ENCODE peak calls at places on chromosomes 13 and 19, in five cellular contexts. P is breast epithelium, S is fibroblast of lung, F is HepG2, J is astrocyte of the spinal cord. U is an unnamed sample.

GRCh38 chr19:37966211-37967072 is 59.4 kb downstream of the SIPA1L3 start:
- DNase-seq in P (peak), S (no peak), F (no peak), J (peak), U (no peak)

GRCh38 chr13:51800456-51800855 is 3.5 kb downstream of the DHRS12 start:
- DNase-seq in P (no peak), S (no peak), F (no peak), J (no peak), U (peak)

GRCh38 chr19:1105217-1105872 is 1.6 kb downstream of the GPX4 start:
- DNase-seq in P (no peak), S (no peak), F (no peak), J (no peak), U (no peak)

GRCh38 chr19:47267350-47267759 is 7.3 kb upstream of the INAFM1 start:
- DNase-seq in P (no peak), S (no peak), F (no peak), J (no peak), U (no peak)

GRCh38 chr19:18967358-18968146 is 26.5 kb upstream of the HOMER3 start:
- DNase-seq in P (peak), S (peak), F (no peak), J (peak), U (peak)

GRCh38 chr13:58960909-58961308 is 1202.8 kb downstream of the DIAPH3 start:
- DNase-seq in P (no peak), S (peak), F (peak), J (peak), U (no peak)

GRCh38 chr19:36939153-36939552 is 23.0 kb downstream of the ZNF568 start:
- DNase-seq in P (no peak), S (no peak), F (no peak), J (no peak), U (no peak)

GRCh38 chr13:94494021-94494420 is 14.5 kb upstream of the DCT start:
- DNase-seq in P (no peak), S (no peak), F (no peak), J (no peak), U (no peak)

GRCh38 chr19:24099829-24100228 is 12.8 kb downstream of the ZNF254 start:
- DNase-seq in P (no peak), S (no peak), F (no peak), J (no peak), U (no peak)

GRCh38 chr19:19655641-19656343 is 7.7 kb downstream of the ATP13A1 start:
- DNase-seq in P (no peak), S (no peak), F (no peak), J (no peak), U (no peak)

GRCh38 chr19:2503521-2504109 is 27.7 kb downstream of the GADD45B start:
- DNase-seq in P (no peak), S (peak), F (no peak), J (peak), U (peak)

DNA sequence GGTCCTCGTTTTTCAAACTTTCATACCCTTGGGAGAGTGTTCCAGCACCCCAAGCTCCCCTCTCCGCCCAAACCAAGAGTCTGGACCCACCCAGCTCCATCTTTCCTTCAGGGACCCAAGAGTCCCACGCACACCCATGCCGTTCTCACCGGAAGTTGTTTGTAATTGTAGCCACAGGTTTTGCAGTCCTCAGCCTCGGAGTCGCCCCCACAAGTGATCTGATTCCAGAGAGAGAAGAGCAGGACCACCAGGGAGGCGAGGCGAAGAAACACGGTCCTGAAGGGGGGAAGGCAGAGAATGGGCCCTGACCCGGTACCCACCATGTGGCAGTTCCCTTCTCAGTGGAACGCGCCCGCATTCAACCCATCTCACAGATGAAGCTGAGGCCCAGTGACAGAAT is 3.4 kb upstream of the LENG1 start:
- DNase-seq in P (no peak), S (no peak), F (no peak), J (no peak), U (no peak)
- H3K4me3 ChIP-seq in P (peak), S (peak), F (no peak), J (no peak), U (no peak)

DNA sequence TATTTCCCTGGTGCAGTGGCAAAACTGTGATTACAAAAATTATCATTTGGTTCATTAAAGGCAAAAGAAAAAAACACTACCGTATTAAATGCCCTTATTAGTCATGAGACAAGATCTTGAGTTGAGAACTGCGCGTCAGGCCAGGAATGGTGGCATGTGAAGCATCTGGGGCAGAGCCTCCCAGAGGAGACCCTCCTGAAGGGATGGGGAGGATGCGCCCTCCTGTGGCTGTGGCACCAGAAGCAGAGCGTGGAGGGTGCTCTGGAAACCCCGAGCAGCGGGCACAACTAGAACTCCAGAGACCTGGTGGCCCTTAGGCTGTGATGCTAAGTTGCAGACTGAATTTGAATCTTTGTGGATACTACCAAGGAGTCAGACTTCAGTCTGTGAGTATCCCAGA is 11.5 kb downstream of the CUL4A start:
- DNase-seq in P (no peak), S (peak), F (no peak), J (no peak), U (no peak)
- TF ChIP-seq CTCF in P (no peak), S (peak), F (peak), J (peak), U (peak)

GRCh38 chr13:29619995-29620394 is 24.5 kb upstream of the SLC7A1 start:
- DNase-seq in P (no peak), S (no peak), F (no peak), J (peak), U (peak)

GRCh38 chr13:29624997-29625396 is 29.5 kb upstream of the SLC7A1 start:
- DNase-seq in P (no peak), S (no peak), F (no peak), J (no peak), U (no peak)

GRCh38 chr13:29621841-29622240 is 26.4 kb upstream of the SLC7A1 start:
- DNase-seq in P (no peak), S (no peak), F (no peak), J (no peak), U (no peak)

GRCh38 chr13:29621401-29621800 is 25.9 kb upstream of the SLC7A1 start:
- DNase-seq in P (no peak), S (no peak), F (no peak), J (peak), U (peak)
- H3K4me3 ChIP-seq in P (no peak), S (no peak), F (no peak), J (no peak), U (no peak)

GRCh38 chr19:35885225-35885624 is 15.1 kb downstream of the NFKBID start:
- DNase-seq in P (no peak), S (no peak), F (no peak), J (no peak), U (no peak)
- TF ChIP-seq CTCF in P (no peak), S (no peak), F (no peak), J (no peak), U (no peak)

GRCh38 chr13:27977476-27978300 is 8.6 kb upstream of the CDX2 start:
- DNase-seq in P (no peak), S (no peak), F (no peak), J (no peak), U (peak)

GRCh38 chr13:27978301-27978968 is 9.3 kb upstream of the CDX2 start:
- DNase-seq in P (no peak), S (no peak), F (no peak), J (no peak), U (no peak)

GRCh38 chr13:27975579-27976361 is 6.7 kb upstream of the CDX2 start:
- DNase-seq in P (no peak), S (no peak), F (no peak), J (no peak), U (no peak)

GRCh38 chr13:27973956-27974662 is 5.0 kb upstream of the CDX2 start:
- DNase-seq in P (no peak), S (no peak), F (no peak), J (no peak), U (no peak)

GRCh38 chr13:27976362-27977177 is 7.5 kb upstream of the CDX2 start:
- DNase-seq in P (no peak), S (no peak), F (no peak), J (no peak), U (no peak)
- H3K4me3 ChIP-seq in P (no peak), S (no peak), F (no peak), J (no peak), U (no peak)

GRCh38 chr19:6350688-6351087 is 10.6 kb upstream of the CLPP start:
- DNase-seq in P (no peak), S (no peak), F (no peak), J (no peak), U (no peak)

GRCh38 chr19:6357995-6358394 is 3.3 kb upstream of the CLPP start:
- DNase-seq in P (no peak), S (no peak), F (no peak), J (no peak), U (no peak)

GRCh38 chr19:6352381-6353165 is 8.8 kb upstream of the CLPP start:
- DNase-seq in P (no peak), S (no peak), F (no peak), J (no peak), U (no peak)

GRCh38 chr19:6357174-6357573 is 4.2 kb upstream of the CLPP start:
- DNase-seq in P (no peak), S (no peak), F (no peak), J (no peak), U (no peak)

DNA sequence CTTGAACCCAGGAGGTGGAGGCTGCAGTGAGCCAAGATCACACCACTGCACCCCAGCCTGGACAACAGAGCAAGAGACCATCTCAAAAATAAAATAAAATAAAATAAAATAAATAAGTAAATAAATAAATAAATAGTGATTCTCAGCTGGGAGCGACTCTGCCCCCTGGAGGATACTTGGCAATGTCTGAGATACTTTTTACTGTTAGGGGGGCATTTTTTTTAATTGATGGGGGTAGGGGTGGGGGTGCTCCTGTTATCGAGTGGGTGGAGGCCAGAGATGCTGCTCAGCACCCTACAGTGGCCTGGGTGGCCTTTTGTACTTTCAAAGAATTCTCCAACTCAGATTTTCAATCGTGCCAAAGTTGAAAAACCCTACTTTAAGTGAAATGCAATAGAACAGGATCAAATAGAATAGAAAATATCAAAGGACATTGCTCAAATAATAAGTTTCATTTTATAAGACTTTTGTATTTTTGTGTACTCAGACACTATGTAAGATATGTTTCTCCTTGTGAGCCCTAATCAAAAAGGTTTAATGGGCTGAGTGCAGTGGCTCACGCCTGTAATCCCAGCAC is 7.1 kb upstream of the CLPP start:
- DNase-seq in P (no peak), S (peak), F (no peak), J (no peak), U (peak)
- TF ChIP-seq CTCF in P (no peak), S (peak), F (no peak), J (peak), U (peak)

DNA sequence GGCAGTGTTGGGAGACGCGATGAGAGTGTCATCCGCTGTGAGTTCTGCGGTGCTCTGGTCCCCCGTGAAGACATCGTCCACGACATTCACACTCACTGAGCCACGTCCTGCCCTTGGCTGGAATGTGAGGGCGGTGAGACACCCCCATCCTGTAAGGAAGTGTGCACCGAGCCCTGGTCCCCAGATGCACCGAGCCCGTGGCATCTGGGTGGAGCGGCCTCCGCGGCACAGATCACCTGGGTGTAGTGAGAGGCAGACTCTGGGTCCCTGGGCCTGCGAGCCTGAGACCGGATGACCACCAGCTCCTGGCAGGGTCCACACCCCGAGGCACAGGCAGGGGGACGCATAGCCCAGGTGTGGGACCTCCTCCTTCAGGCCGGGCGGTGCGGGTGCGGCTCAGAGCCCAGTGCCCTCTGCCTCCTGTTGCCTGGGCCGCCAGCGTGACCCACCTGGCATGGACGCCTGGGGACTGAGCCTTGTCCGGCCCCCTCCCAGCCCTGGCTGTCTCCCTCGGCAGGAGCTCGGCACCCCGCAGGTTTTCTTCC is 12.4 kb downstream of the MCF2L start:
- DNase-seq in P (no peak), S (no peak), F (no peak), J (no peak), U (no peak)
- H3K4me3 ChIP-seq in P (peak), S (no peak), F (no peak), J (no peak), U (no peak)

GRCh38 chr19:40312533-40312932 is 27.4 kb upstream of the AKT2 start:
- DNase-seq in P (no peak), S (no peak), F (no peak), J (no peak), U (no peak)
- TF ChIP-seq CTCF in P (no peak), S (no peak), F (no peak), J (no peak), U (no peak)